ENCODE peak calls at places on chromosome 7, in nine cellular contexts. One of them, this sample, is unnamed.

GRCh38 chr7:103425177-103425576 is 20.8 kb downstream of the SLC26A5 start:
- ATAC-seq in lower lobe of right lung: no peak
- ATAC-seq in heart left ventricle: no peak
- ATAC-seq in left lung: no peak
- ATAC-seq in psoas muscle: no peak
- ATAC-seq in pancreas: no peak
- ATAC-seq in RWPE2: no peak
- ATAC-seq in HepG2: no peak
- ATAC-seq in upper lobe of right lung: no peak
- ATAC-seq in this sample: no peak

GRCh38 chr7:157377436-157378124 is 40.8 kb downstream of the DNAJB6 start:
- ATAC-seq in left lung: no peak
- ATAC-seq in pancreas: no peak
- ATAC-seq in lower lobe of right lung: no peak
- ATAC-seq in psoas muscle: peak; percentile 29
- ATAC-seq in upper lobe of right lung: no peak
- ATAC-seq in heart left ventricle: peak; percentile 25
- ATAC-seq in HepG2: no peak
- ATAC-seq in RWPE2: no peak
- ATAC-seq in this sample: no peak

GRCh38 chr7:115707236-115707635 is 323.3 kb downstream of the TFEC start:
- ATAC-seq in RWPE2: peak; percentile 23
- ATAC-seq in HepG2: peak; percentile 94
- ATAC-seq in lower lobe of right lung: peak; percentile 28
- ATAC-seq in left lung: peak; percentile 48
- ATAC-seq in heart left ventricle: no peak
- ATAC-seq in psoas muscle: no peak
- ATAC-seq in pancreas: peak; percentile 74
- ATAC-seq in upper lobe of right lung: peak; percentile 49
- ATAC-seq in this sample: no peak

GRCh38 chr7:103996639-103997038 is 7.2 kb upstream of the RELN start:
- ATAC-seq in HepG2: no peak
- ATAC-seq in pancreas: no peak
- ATAC-seq in RWPE2: no peak
- ATAC-seq in lower lobe of right lung: no peak
- ATAC-seq in heart left ventricle: no peak
- ATAC-seq in left lung: no peak
- ATAC-seq in psoas muscle: no peak
- ATAC-seq in upper lobe of right lung: no peak
- ATAC-seq in this sample: no peak

GRCh38 chr7:4803397-4804241 is 28.2 kb downstream of the AP5Z1 start:
- ATAC-seq in upper lobe of right lung: no peak
- ATAC-seq in RWPE2: no peak
- ATAC-seq in lower lobe of right lung: no peak
- ATAC-seq in pancreas: no peak
- ATAC-seq in HepG2: peak; percentile 81
- ATAC-seq in psoas muscle: no peak
- ATAC-seq in left lung: no peak
- ATAC-seq in heart left ventricle: no peak
- ATAC-seq in this sample: no peak

GRCh38 chr7:138565071-138565450 is 105.0 kb downstream of the TRIM24 start:
- ATAC-seq in lower lobe of right lung: peak; percentile 73
- ATAC-seq in HepG2: peak; percentile 39
- ATAC-seq in heart left ventricle: peak; percentile 46
- ATAC-seq in upper lobe of right lung: peak; percentile 81
- ATAC-seq in pancreas: peak; percentile 13
- ATAC-seq in RWPE2: no peak
- ATAC-seq in left lung: peak; percentile 49
- ATAC-seq in psoas muscle: no peak
- ATAC-seq in this sample: no peak

GRCh38 chr7:89029864-89030263 is 234.3 kb upstream of the TEX47 start:
- ATAC-seq in left lung: no peak
- ATAC-seq in pancreas: no peak
- ATAC-seq in heart left ventricle: no peak
- ATAC-seq in lower lobe of right lung: no peak
- ATAC-seq in HepG2: no peak
- ATAC-seq in upper lobe of right lung: no peak
- ATAC-seq in psoas muscle: no peak
- ATAC-seq in RWPE2: peak; percentile 51
- ATAC-seq in this sample: no peak

GRCh38 chr7:15686957-15687644 is 618 bp upstream of the MEOX2 start:
- ATAC-seq in RWPE2: no peak
- ATAC-seq in upper lobe of right lung: no peak
- ATAC-seq in heart left ventricle: no peak
- ATAC-seq in left lung: peak; percentile 5
- ATAC-seq in psoas muscle: no peak
- ATAC-seq in HepG2: no peak
- ATAC-seq in pancreas: no peak
- ATAC-seq in lower lobe of right lung: no peak
- ATAC-seq in this sample: no peak

GRCh38 chr7:20035279-20035875 is 181.8 kb downstream of the MACC1 start:
- ATAC-seq in RWPE2: no peak
- ATAC-seq in left lung: no peak
- ATAC-seq in upper lobe of right lung: no peak
- ATAC-seq in psoas muscle: no peak
- ATAC-seq in pancreas: no peak
- ATAC-seq in heart left ventricle: no peak
- ATAC-seq in lower lobe of right lung: peak; percentile 28
- ATAC-seq in HepG2: no peak
- ATAC-seq in this sample: no peak

GRCh38 chr7:51376420-51377092 is 59.9 kb upstream of the COBL start:
- ATAC-seq in RWPE2: peak; percentile 99
- ATAC-seq in upper lobe of right lung: no peak
- ATAC-seq in heart left ventricle: no peak
- ATAC-seq in lower lobe of right lung: no peak
- ATAC-seq in psoas muscle: no peak
- ATAC-seq in pancreas: peak; percentile 77
- ATAC-seq in left lung: peak; percentile 68
- ATAC-seq in HepG2: peak; percentile 32
- ATAC-seq in this sample: no peak

GRCh38 chr7:43077732-43078391 is 34.6 kb upstream of the HECW1 start:
- ATAC-seq in pancreas: no peak
- ATAC-seq in HepG2: peak; percentile 56
- ATAC-seq in left lung: no peak
- ATAC-seq in lower lobe of right lung: no peak
- ATAC-seq in upper lobe of right lung: no peak
- ATAC-seq in RWPE2: peak; percentile 61
- ATAC-seq in psoas muscle: no peak
- ATAC-seq in heart left ventricle: no peak
- ATAC-seq in this sample: no peak

GRCh38 chr7:33043434-33043833 is 19.1 kb downstream of the NT5C3A start:
- ATAC-seq in heart left ventricle: peak; percentile 35
- ATAC-seq in upper lobe of right lung: no peak
- ATAC-seq in left lung: no peak
- ATAC-seq in pancreas: peak; percentile 5
- ATAC-seq in psoas muscle: no peak
- ATAC-seq in RWPE2: no peak
- ATAC-seq in HepG2: peak; percentile 48
- ATAC-seq in lower lobe of right lung: no peak
- ATAC-seq in this sample: no peak

GRCh38 chr7:98418271-98418635 is 17.4 kb upstream of the BAIAP2L1 start:
- ATAC-seq in RWPE2: no peak
- ATAC-seq in upper lobe of right lung: no peak
- ATAC-seq in heart left ventricle: no peak
- ATAC-seq in left lung: no peak
- ATAC-seq in HepG2: peak; percentile 9
- ATAC-seq in lower lobe of right lung: no peak
- ATAC-seq in psoas muscle: no peak
- ATAC-seq in pancreas: no peak
- ATAC-seq in this sample: no peak

DNA sequence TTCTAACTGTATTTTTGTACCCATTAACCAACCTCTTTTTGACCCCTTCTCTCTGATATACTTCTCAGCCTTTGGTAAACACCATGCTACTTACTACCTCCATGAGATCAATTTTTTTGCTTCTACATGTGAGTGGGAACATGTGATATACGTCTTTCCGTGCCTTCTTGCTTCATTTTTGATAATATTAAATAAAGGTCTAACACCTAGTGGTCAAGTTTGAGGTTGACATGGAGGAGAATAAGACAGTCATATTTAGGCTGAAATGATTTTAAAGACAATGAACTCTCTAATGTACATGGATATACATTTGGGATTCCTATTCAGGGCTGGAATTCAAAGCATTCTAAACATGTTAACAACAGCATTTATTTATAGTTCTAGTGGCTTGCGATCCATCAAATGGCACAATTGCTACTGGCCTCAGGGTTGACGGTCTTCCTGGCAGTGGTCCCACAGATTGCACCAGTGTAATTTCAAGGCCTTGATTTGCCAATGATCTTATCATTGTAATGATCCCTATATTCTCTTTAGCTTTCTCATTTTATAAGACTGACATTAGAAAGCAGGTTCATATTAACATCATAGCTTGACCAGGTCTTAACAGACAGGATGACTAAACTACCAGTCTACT is 315.9 kb upstream of the ETV1 start:
- ATAC-seq in pancreas: no peak
- ATAC-seq in heart left ventricle: no peak
- ATAC-seq in lower lobe of right lung: no peak
- ATAC-seq in left lung: no peak
- ATAC-seq in upper lobe of right lung: no peak
- ATAC-seq in HepG2: no peak
- ATAC-seq in psoas muscle: no peak
- ATAC-seq in RWPE2: no peak
- ATAC-seq in this sample: no peak
- TF ChIP-seq CTCF in pancreas: no peak
- TF ChIP-seq CTCF in heart left ventricle: no peak
- TF ChIP-seq CTCF in lower lobe of right lung: no peak
- TF ChIP-seq CTCF in left lung: no peak
- TF ChIP-seq CTCF in upper lobe of right lung: no peak
- TF ChIP-seq CTCF in HepG2: no peak
- TF ChIP-seq CTCF in psoas muscle: no peak
- TF ChIP-seq CTCF in RWPE2: no peak
- TF ChIP-seq CTCF in this sample: no peak

GRCh38 chr7:99790407-99790806 is 6.4 kb upstream of the CYP3A4 start:
- ATAC-seq in RWPE2: no peak
- ATAC-seq in left lung: no peak
- ATAC-seq in lower lobe of right lung: no peak
- ATAC-seq in heart left ventricle: no peak
- ATAC-seq in upper lobe of right lung: no peak
- ATAC-seq in pancreas: no peak
- ATAC-seq in HepG2: no peak
- ATAC-seq in psoas muscle: no peak
- ATAC-seq in this sample: no peak

GRCh38 chr7:99791667-99792356 is 7.8 kb upstream of the CYP3A4 start:
- ATAC-seq in psoas muscle: no peak
- ATAC-seq in upper lobe of right lung: peak; percentile 13
- ATAC-seq in heart left ventricle: peak; percentile 41
- ATAC-seq in pancreas: no peak
- ATAC-seq in lower lobe of right lung: no peak
- ATAC-seq in left lung: no peak
- ATAC-seq in HepG2: no peak
- ATAC-seq in RWPE2: no peak
- ATAC-seq in this sample: no peak

GRCh38 chr7:99788554-99788953 is 4.6 kb upstream of the CYP3A4 start:
- ATAC-seq in psoas muscle: no peak
- ATAC-seq in upper lobe of right lung: peak; percentile 62
- ATAC-seq in left lung: no peak
- ATAC-seq in HepG2: no peak
- ATAC-seq in lower lobe of right lung: peak; percentile 46
- ATAC-seq in pancreas: no peak
- ATAC-seq in heart left ventricle: no peak
- ATAC-seq in RWPE2: no peak
- ATAC-seq in this sample: no peak

GRCh38 chr7:99791021-99791420 is 7.0 kb upstream of the CYP3A4 start:
- ATAC-seq in pancreas: no peak
- ATAC-seq in RWPE2: peak; percentile 53
- ATAC-seq in left lung: no peak
- ATAC-seq in lower lobe of right lung: no peak
- ATAC-seq in HepG2: no peak
- ATAC-seq in psoas muscle: no peak
- ATAC-seq in heart left ventricle: no peak
- ATAC-seq in upper lobe of right lung: no peak
- ATAC-seq in this sample: no peak

DNA sequence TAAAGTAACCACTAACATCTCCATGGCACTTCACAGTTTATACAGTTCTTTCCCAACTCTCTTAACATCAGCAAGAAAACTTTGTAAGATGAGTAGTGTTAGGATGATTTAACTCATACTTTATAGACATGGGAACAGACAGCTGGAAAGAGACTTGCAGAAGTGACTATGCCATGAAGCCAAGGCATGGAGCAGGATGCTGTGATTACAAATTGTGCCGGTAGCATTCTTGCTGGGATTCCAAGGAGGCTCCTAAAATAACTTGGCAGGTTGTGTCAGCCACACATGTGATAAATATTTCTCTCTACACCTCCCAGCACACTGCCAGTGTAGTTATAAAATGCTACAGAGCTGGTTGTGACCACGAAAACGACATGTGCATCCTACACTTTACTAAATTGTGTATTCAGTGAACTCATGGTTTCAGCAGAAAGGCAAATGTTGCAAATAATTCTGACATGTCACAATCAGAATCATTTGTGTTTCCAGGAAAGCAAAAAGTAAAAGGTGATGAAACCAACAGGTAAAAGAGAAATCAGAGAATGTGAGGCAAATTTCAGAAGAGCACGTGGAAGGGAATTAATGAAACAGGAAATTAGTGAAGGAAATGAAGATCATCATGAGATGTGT is 5.6 kb upstream of the CYP3A4 start:
- ATAC-seq in lower lobe of right lung: no peak
- ATAC-seq in upper lobe of right lung: no peak
- ATAC-seq in HepG2: no peak
- ATAC-seq in heart left ventricle: no peak
- ATAC-seq in RWPE2: no peak
- ATAC-seq in left lung: no peak
- ATAC-seq in pancreas: no peak
- ATAC-seq in psoas muscle: peak; percentile 78
- ATAC-seq in this sample: no peak
- H3K27ac ChIP-seq in lower lobe of right lung: no peak overlapping the region
- H3K27ac ChIP-seq in upper lobe of right lung: no peak overlapping the region
- H3K27ac ChIP-seq in HepG2: no peak overlapping the region
- H3K27ac ChIP-seq in heart left ventricle: no peak overlapping the region
- H3K27ac ChIP-seq in RWPE2: no peak overlapping the region
- H3K27ac ChIP-seq in left lung: no peak overlapping the region
- H3K27ac ChIP-seq in pancreas: no peak overlapping the region
- H3K27ac ChIP-seq in psoas muscle: peak overlapping the region; percentile 25
- H3K27ac ChIP-seq in this sample: no peak overlapping the region

DNA sequence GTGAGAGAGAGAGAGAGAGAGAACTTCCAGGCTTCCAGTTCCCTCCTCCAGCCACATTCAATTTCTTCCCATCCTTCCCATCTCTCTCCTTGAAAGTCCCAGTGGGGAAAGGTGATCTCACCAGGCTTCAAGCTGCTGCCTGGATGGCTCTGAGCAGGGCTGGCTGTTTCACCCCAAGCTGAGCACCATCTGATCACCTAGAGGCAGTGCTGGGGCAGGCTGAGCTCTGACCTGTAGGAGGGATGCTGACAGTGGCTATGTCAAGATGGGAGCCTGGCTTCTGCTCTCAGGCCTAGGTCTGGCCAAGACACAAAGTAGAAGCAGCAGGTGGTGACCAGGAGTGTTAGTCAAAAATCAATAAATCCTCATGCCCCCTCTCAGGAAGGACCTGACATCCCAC is 370.8 kb downstream of the PLXNA4 start:
- ATAC-seq in upper lobe of right lung: no peak
- ATAC-seq in heart left ventricle: no peak
- ATAC-seq in HepG2: no peak
- ATAC-seq in pancreas: no peak
- ATAC-seq in psoas muscle: no peak
- ATAC-seq in lower lobe of right lung: no peak
- ATAC-seq in left lung: no peak
- ATAC-seq in RWPE2: no peak
- ATAC-seq in this sample: no peak
- H3K36me3 ChIP-seq in upper lobe of right lung: no peaks in the 10 kb centered on the region
- H3K36me3 ChIP-seq in heart left ventricle: no peaks in the 10 kb centered on the region
- H3K36me3 ChIP-seq in HepG2: no peaks in the 10 kb centered on the region
- H3K36me3 ChIP-seq in pancreas: no peaks in the 10 kb centered on the region
- H3K36me3 ChIP-seq in psoas muscle: no peaks in the 10 kb centered on the region
- H3K36me3 ChIP-seq in lower lobe of right lung: no peaks in the 10 kb centered on the region
- H3K36me3 ChIP-seq in left lung: no peaks in the 10 kb centered on the region
- H3K36me3 ChIP-seq in RWPE2: no peaks in the 10 kb centered on the region
- H3K36me3 ChIP-seq in this sample: peaks cover 23% of the 10 kb centered on the region

GRCh38 chr7:40186586-40186985 is 51.8 kb downstream of the SUGCT start:
- ATAC-seq in psoas muscle: no peak
- ATAC-seq in RWPE2: no peak
- ATAC-seq in heart left ventricle: no peak
- ATAC-seq in pancreas: no peak
- ATAC-seq in lower lobe of right lung: no peak
- ATAC-seq in upper lobe of right lung: no peak
- ATAC-seq in HepG2: peak; percentile 86
- ATAC-seq in left lung: no peak
- ATAC-seq in this sample: no peak
- TF ChIP-seq CTCF in psoas muscle: no peak
- TF ChIP-seq CTCF in RWPE2: no peak
- TF ChIP-seq CTCF in heart left ventricle: no peak
- TF ChIP-seq CTCF in pancreas: no peak
- TF ChIP-seq CTCF in lower lobe of right lung: no peak
- TF ChIP-seq CTCF in upper lobe of right lung: no peak
- TF ChIP-seq CTCF in HepG2: no peak
- TF ChIP-seq CTCF in left lung: no peak
- TF ChIP-seq CTCF in this sample: no peak

This sample was measured in gastroesophageal sphincter.